ENCODE peak calls at places on chromosomes 13 and 19, in nine cellular contexts. L is left ventricle myocardium inferior, Q is tibial nerve, S is cardiac muscle cell, B is GM23248, D is Caco-2, E is epithelial cell of proximal tubule, I is aorta, U is breast epithelium. X is an unnamed sample.

GRCh38 chr19:7622933-7623685 is 6.2 kb downstream of the XAB2 start:
- DNase-seq in D (peak), S (no peak), E (no peak), I (no peak), B (peak), U (no peak), Q (no peak), L (no peak), X (no peak)

GRCh38 chr19:1232231-1232637 is 5.6 kb downstream of the CBARP start:
- DNase-seq in Q (no peak), D (no peak), L (no peak), B (no peak), E (no peak), S (peak), U (no peak), I (no peak), X (no peak)

GRCh38 chr13:41652735-41653361 is 195.5 kb downstream of the RGCC start:
- DNase-seq in D (peak), S (peak), I (no peak), U (no peak), Q (no peak), L (no peak), E (no peak), B (peak), X (no peak)

GRCh38 chr13:40758811-40759210 is 12.2 kb downstream of the MRPS31 start:
- DNase-seq in Q (no peak), I (no peak), E (no peak), B (no peak), D (no peak), S (no peak), L (no peak), U (no peak), X (no peak)

GRCh38 chr19:7773841-7774240 is 10.8 kb downstream of the CLEC4M start:
- DNase-seq in E (no peak), D (no peak), L (no peak), B (no peak), I (no peak), Q (no peak), S (no peak), U (no peak), X (no peak)

GRCh38 chr19:13019330-13019729 is 24.1 kb downstream of the NFIX start:
- DNase-seq in S (no peak), I (no peak), U (no peak), Q (no peak), E (no peak), D (no peak), B (no peak), L (no peak), X (no peak)

GRCh38 chr19:17482877-17483604 is 12.7 kb downstream of the SLC27A1 start:
- DNase-seq in U (no peak), B (no peak), E (no peak), D (no peak), S (no peak), L (no peak), I (no peak), Q (no peak), X (no peak)

GRCh38 chr13:94139393-94139995 is 340.0 kb downstream of the DCT start:
- DNase-seq in E (no peak), L (no peak), U (no peak), B (no peak), S (no peak), I (no peak), D (no peak), Q (no peak), X (no peak)

GRCh38 chr13:46721054-46721453 is 75.9 kb downstream of the ESD start:
- DNase-seq in E (no peak), I (peak), S (peak), D (peak), L (peak), B (peak), Q (no peak), U (no peak), X (no peak)

GRCh38 chr19:37691881-37692504 is 27.6 kb downstream of the ZNF607 start:
- DNase-seq in S (peak), I (peak), Q (peak), B (peak), L (peak), U (peak), D (peak), E (peak), X (peak)

GRCh38 chr13:113114511-113115362 is 7.9 kb upstream of the F10 start:
- DNase-seq in L (no peak), S (no peak), U (no peak), B (no peak), E (no peak), Q (no peak), D (no peak), I (no peak), X (no peak)

GRCh38 chr13:48125794-48126228 is 30.9 kb upstream of the MED4 start:
- DNase-seq in S (peak), B (peak), Q (no peak), D (no peak), E (peak), U (peak), I (no peak), L (no peak), X (no peak)

GRCh38 chr19:34926685-34927375 is at the start of gene ZNF30:
- DNase-seq in E (peak), L (peak), I (peak), S (peak), D (peak), U (peak), Q (peak), B (peak), X (peak)

GRCh38 chr13:60369242-60369641 is 27.8 kb upstream of the TDRD3 start:
- DNase-seq in L (no peak), U (no peak), S (no peak), I (no peak), E (no peak), B (peak), Q (no peak), D (no peak), X (no peak)

GRCh38 chr19:7145494-7145893 is 76.0 kb downstream of the ZNF557 start:
- DNase-seq in I (no peak), U (no peak), L (no peak), E (peak), S (no peak), D (no peak), Q (no peak), B (no peak), X (no peak)

GRCh38 chr19:41193420-41194156 is 569 bp downstream of the CYP2S1 start:
- DNase-seq in U (no peak), Q (no peak), D (no peak), I (no peak), L (no peak), S (no peak), B (no peak), E (no peak), X (no peak)
- H3K4me3 ChIP-seq in U (peak), Q (no peak), D (peak), I (no peak), L (peak), S (peak), B (no peak), E (peak), X (no peak)

GRCh38 chr19:4442846-4443146 is 14.8 kb downstream of the UBXN6 start:
- DNase-seq in S (no peak), L (no peak), U (no peak), E (no peak), Q (no peak), B (no peak), D (no peak), I (no peak), X (no peak)
- H3K4me3 ChIP-seq in S (no peak), L (no peak), U (no peak), E (no peak), Q (no peak), B (no peak), D (no peak), I (no peak), X (no peak)

GRCh38 chr13:30908416-30908980 is 2.4 kb downstream of the MEDAG start:
- DNase-seq in Q (no peak), S (no peak), U (no peak), E (no peak), I (peak), D (no peak), L (peak), B (peak), X (no peak)
- H3K4me3 ChIP-seq in Q (peak), S (no peak), U (peak), E (no peak), I (peak), D (no peak), L (peak), B (peak), X (no peak)

GRCh38 chr19:50356691-50357177 is 8.7 kb downstream of the NAPSA start:
- DNase-seq in U (no peak), Q (no peak), E (no peak), S (no peak), B (no peak), I (no peak), L (no peak), D (no peak), X (no peak)
- H3K4me3 ChIP-seq in U (no peak), Q (no peak), E (no peak), S (no peak), B (no peak), I (no peak), L (peak), D (no peak), X (no peak)

GRCh38 chr13:110469597-110469996 is 91.9 kb downstream of the RAB20 start:
- DNase-seq in B (no peak), L (no peak), E (no peak), S (no peak), U (no peak), Q (no peak), I (no peak), D (no peak), X (no peak)

GRCh38 chr13:110471156-110471832 is 90.2 kb downstream of the RAB20 start:
- DNase-seq in E (no peak), I (peak), D (no peak), Q (no peak), U (no peak), S (no peak), L (no peak), B (no peak), X (no peak)

GRCh38 chr13:110468986-110469495 is 92.5 kb downstream of the RAB20 start:
- DNase-seq in B (no peak), Q (no peak), D (no peak), L (no peak), S (no peak), E (no peak), U (no peak), I (no peak), X (no peak)

GRCh38 chr13:110471833-110472162 is 89.7 kb downstream of the RAB20 start:
- DNase-seq in Q (no peak), E (peak), B (peak), I (peak), L (peak), S (no peak), D (no peak), U (peak), X (peak)

GRCh38 chr13:110470272-110471009 is 91.1 kb downstream of the RAB20 start:
- DNase-seq in I (no peak), L (no peak), D (no peak), S (no peak), Q (no peak), E (no peak), U (no peak), B (no peak), X (no peak)
- H3K4me3 ChIP-seq in I (no peak), L (no peak), D (no peak), S (no peak), Q (no peak), E (no peak), U (no peak), B (no peak), X (no peak)

GRCh38 chr19:43574424-43575155 is 737 bp downstream of the XRCC1 start:
- DNase-seq in E (no peak), Q (no peak), L (no peak), S (no peak), I (no peak), B (peak), U (no peak), D (no peak), X (no peak)

GRCh38 chr19:43578787-43579186 is 3.2 kb downstream of the PINLYP start:
- DNase-seq in Q (no peak), I (no peak), S (no peak), U (no peak), E (no peak), D (no peak), B (no peak), L (no peak), X (no peak)

GRCh38 chr19:43575156-43575950 is at the start of the genes PINLYP and XRCC1:
- DNase-seq in I (peak), D (peak), U (peak), L (peak), S (peak), Q (peak), E (peak), B (peak), X (peak)

GRCh38 chr19:43575955-43576451 is 402 bp downstream of the PINLYP start:
- DNase-seq in L (no peak), S (no peak), E (no peak), U (no peak), Q (no peak), I (no peak), D (peak), B (peak), X (no peak)

DNA sequence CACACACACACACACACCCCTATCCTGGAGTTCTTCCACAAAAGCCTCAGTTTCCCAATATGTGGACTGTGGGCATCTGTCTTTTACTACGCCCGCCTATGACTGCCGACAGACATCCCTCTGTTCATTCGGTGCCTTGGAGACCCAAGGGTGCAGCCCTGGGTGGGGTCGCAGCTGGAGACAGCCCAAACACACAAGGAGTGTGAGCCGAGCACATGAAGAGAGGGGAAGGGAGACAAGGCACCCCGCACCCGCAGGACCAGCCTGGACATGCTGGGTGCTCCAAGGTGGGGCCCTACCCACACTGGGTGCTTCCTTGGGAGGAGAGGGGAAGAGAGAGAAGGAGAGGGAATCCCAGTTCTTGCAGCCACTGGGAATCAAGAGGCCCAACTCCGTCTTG is 878 bp downstream of the PINLYP start:
- DNase-seq in Q (no peak), S (no peak), B (no peak), I (no peak), L (no peak), U (no peak), E (no peak), D (no peak), X (no peak)
- H3K4me3 ChIP-seq in Q (no peak), S (no peak), B (peak), I (no peak), L (no peak), U (no peak), E (no peak), D (no peak), X (no peak)

GRCh38 chr19:40571831-40572495 is 4.7 kb upstream of the SHKBP1 start:
- DNase-seq in E (no peak), Q (no peak), S (no peak), D (no peak), L (no peak), B (no peak), U (no peak), I (no peak), X (no peak)

GRCh38 chr19:40576181-40576584 is 490 bp upstream of the SHKBP1 start:
- DNase-seq in I (no peak), E (no peak), L (no peak), Q (no peak), U (no peak), S (no peak), D (no peak), B (no peak), X (no peak)

GRCh38 chr19:40576585-40577451 is at the start of gene SHKBP1:
- DNase-seq in E (no peak), S (peak), U (peak), I (peak), L (peak), B (peak), Q (peak), D (peak), X (peak)

GRCh38 chr19:40578442-40578908 is 1.8 kb downstream of the SHKBP1 start:
- DNase-seq in U (no peak), B (peak), L (no peak), E (no peak), D (peak), Q (no peak), S (no peak), I (no peak), X (no peak)

DNA sequence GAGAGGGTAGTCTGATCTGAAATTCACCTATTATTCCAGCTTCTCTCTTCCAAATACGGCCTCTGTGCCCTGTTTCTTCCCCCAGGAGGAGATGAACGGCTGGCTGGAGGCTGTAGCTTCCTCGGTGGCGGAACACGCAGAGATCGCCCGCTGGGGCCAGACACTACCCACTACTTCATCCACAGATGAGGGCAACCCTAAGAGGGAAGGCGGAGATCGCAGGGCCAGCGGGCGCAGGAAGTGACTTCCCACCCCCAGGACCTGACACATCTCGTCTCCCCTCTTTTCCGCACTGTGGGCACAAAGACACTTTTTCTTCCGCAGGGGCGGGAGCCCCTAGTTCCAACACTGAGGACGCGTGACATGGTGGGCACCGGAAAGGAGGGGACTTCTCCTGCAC is 1.3 kb upstream of the SHKBP1 start:
- DNase-seq in D (no peak), E (no peak), I (no peak), S (no peak), U (no peak), B (no peak), Q (no peak), L (no peak), X (no peak)
- H3K4me3 ChIP-seq in D (no peak), E (no peak), I (no peak), S (no peak), U (no peak), B (no peak), Q (no peak), L (no peak), X (no peak)

X was measured in GM12878.